ENCODE peak calls at places on chromosomes 4 and X, in nine cellular contexts. One of them, this sample, is unnamed.

GRCh38 chrX:72487661-72488060 is 85.0 kb downstream of the HDAC8 start:
- DNase-seq in EL: no peak
- DNase-seq in left ventricle myocardium inferior: no peak
- DNase-seq in effector CD8-positive, alpha-beta T cell: no peak
- DNase-seq in stromal cell of bone marrow: no peak
- DNase-seq in stimulated activated CD4-positive, alpha-beta T cell treated with anti-CD3 and anti-CD28 coated beads, Interleukin-12 subunit alpha, Interleukin-12 subunit beta, amount 100 ng/mL, for 24 hours: no peak
- DNase-seq in activated CD4-positive, alpha-beta T cell treated with anti-CD3 and anti-CD28 coated beads, Interleukin-2, amount 10 ng/mL, durations not matched to agents 7 days and 5 days: no peak
- DNase-seq in stimulated activated naive CD4-positive, alpha-beta T cell: no peak
- DNase-seq in endothelial cell: no peak
- DNase-seq in this sample: no peak

GRCh38 chrX:12488220-12488619 is 303.0 kb upstream of the PRPS2 start:
- DNase-seq in EL: peak; percentile 18
- DNase-seq in left ventricle myocardium inferior: no peak
- DNase-seq in effector CD8-positive, alpha-beta T cell: no peak
- DNase-seq in stromal cell of bone marrow: no peak
- DNase-seq in stimulated activated CD4-positive, alpha-beta T cell treated with anti-CD3 and anti-CD28 coated beads, Interleukin-12 subunit alpha, Interleukin-12 subunit beta, amount 100 ng/mL, for 24 hours: no peak
- DNase-seq in activated CD4-positive, alpha-beta T cell treated with anti-CD3 and anti-CD28 coated beads, Interleukin-2, amount 10 ng/mL, durations not matched to agents 7 days and 5 days: no peak
- DNase-seq in stimulated activated naive CD4-positive, alpha-beta T cell: no peak
- DNase-seq in endothelial cell: no peak
- DNase-seq in this sample: no peak

GRCh38 chr4:36712013-36712412 is 430.6 kb downstream of the DTHD1 start:
- DNase-seq in EL: no peak
- DNase-seq in left ventricle myocardium inferior: no peak
- DNase-seq in effector CD8-positive, alpha-beta T cell: no peak
- DNase-seq in stromal cell of bone marrow: no peak
- DNase-seq in stimulated activated CD4-positive, alpha-beta T cell treated with anti-CD3 and anti-CD28 coated beads, Interleukin-12 subunit alpha, Interleukin-12 subunit beta, amount 100 ng/mL, for 24 hours: no peak
- DNase-seq in activated CD4-positive, alpha-beta T cell treated with anti-CD3 and anti-CD28 coated beads, Interleukin-2, amount 10 ng/mL, durations not matched to agents 7 days and 5 days: no peak
- DNase-seq in stimulated activated naive CD4-positive, alpha-beta T cell: no peak
- DNase-seq in endothelial cell: no peak
- DNase-seq in this sample: no peak

GRCh38 chr4:54959656-54960055 is 165.7 kb downstream of the KDR start:
- DNase-seq in EL: peak; percentile 95
- DNase-seq in left ventricle myocardium inferior: no peak
- DNase-seq in effector CD8-positive, alpha-beta T cell: no peak
- DNase-seq in stromal cell of bone marrow: peak; percentile 26
- DNase-seq in stimulated activated CD4-positive, alpha-beta T cell treated with anti-CD3 and anti-CD28 coated beads, Interleukin-12 subunit alpha, Interleukin-12 subunit beta, amount 100 ng/mL, for 24 hours: no peak
- DNase-seq in activated CD4-positive, alpha-beta T cell treated with anti-CD3 and anti-CD28 coated beads, Interleukin-2, amount 10 ng/mL, durations not matched to agents 7 days and 5 days: no peak
- DNase-seq in stimulated activated naive CD4-positive, alpha-beta T cell: no peak
- DNase-seq in endothelial cell: no peak
- DNase-seq in this sample: no peak

GRCh38 chr4:8817813-8818062 is 53.9 kb downstream of the HMX1 start:
- DNase-seq in EL: no peak
- DNase-seq in left ventricle myocardium inferior: no peak
- DNase-seq in effector CD8-positive, alpha-beta T cell: no peak
- DNase-seq in stromal cell of bone marrow: no peak
- DNase-seq in stimulated activated CD4-positive, alpha-beta T cell treated with anti-CD3 and anti-CD28 coated beads, Interleukin-12 subunit alpha, Interleukin-12 subunit beta, amount 100 ng/mL, for 24 hours: no peak
- DNase-seq in activated CD4-positive, alpha-beta T cell treated with anti-CD3 and anti-CD28 coated beads, Interleukin-2, amount 10 ng/mL, durations not matched to agents 7 days and 5 days: no peak
- DNase-seq in stimulated activated naive CD4-positive, alpha-beta T cell: no peak
- DNase-seq in endothelial cell: peak; percentile 2
- DNase-seq in this sample: no peak

GRCh38 chr4:82284475-82284857 is 89.3 kb downstream of the HNRNPD start:
- DNase-seq in EL: no peak
- DNase-seq in left ventricle myocardium inferior: no peak
- DNase-seq in effector CD8-positive, alpha-beta T cell: no peak
- DNase-seq in stromal cell of bone marrow: no peak
- DNase-seq in stimulated activated CD4-positive, alpha-beta T cell treated with anti-CD3 and anti-CD28 coated beads, Interleukin-12 subunit alpha, Interleukin-12 subunit beta, amount 100 ng/mL, for 24 hours: no peak
- DNase-seq in activated CD4-positive, alpha-beta T cell treated with anti-CD3 and anti-CD28 coated beads, Interleukin-2, amount 10 ng/mL, durations not matched to agents 7 days and 5 days: no peak
- DNase-seq in stimulated activated naive CD4-positive, alpha-beta T cell: no peak
- DNase-seq in endothelial cell: no peak
- DNase-seq in this sample: no peak

GRCh38 chr4:70994387-70995099 is 1.1 kb downstream of the DCK start:
- DNase-seq in EL: peak; percentile 17
- DNase-seq in left ventricle myocardium inferior: no peak
- DNase-seq in effector CD8-positive, alpha-beta T cell: no peak
- DNase-seq in stromal cell of bone marrow: no peak
- DNase-seq in stimulated activated CD4-positive, alpha-beta T cell treated with anti-CD3 and anti-CD28 coated beads, Interleukin-12 subunit alpha, Interleukin-12 subunit beta, amount 100 ng/mL, for 24 hours: no peak
- DNase-seq in activated CD4-positive, alpha-beta T cell treated with anti-CD3 and anti-CD28 coated beads, Interleukin-2, amount 10 ng/mL, durations not matched to agents 7 days and 5 days: no peak
- DNase-seq in stimulated activated naive CD4-positive, alpha-beta T cell: no peak
- DNase-seq in endothelial cell: no peak
- DNase-seq in this sample: peak; percentile 78

GRCh38 chr4:20474119-20474518 is 222.4 kb downstream of the SLIT2 start:
- DNase-seq in EL: peak; percentile 13
- DNase-seq in left ventricle myocardium inferior: no peak
- DNase-seq in effector CD8-positive, alpha-beta T cell: no peak
- DNase-seq in stromal cell of bone marrow: peak; percentile 12
- DNase-seq in stimulated activated CD4-positive, alpha-beta T cell treated with anti-CD3 and anti-CD28 coated beads, Interleukin-12 subunit alpha, Interleukin-12 subunit beta, amount 100 ng/mL, for 24 hours: no peak
- DNase-seq in activated CD4-positive, alpha-beta T cell treated with anti-CD3 and anti-CD28 coated beads, Interleukin-2, amount 10 ng/mL, durations not matched to agents 7 days and 5 days: no peak
- DNase-seq in stimulated activated naive CD4-positive, alpha-beta T cell: no peak
- DNase-seq in endothelial cell: no peak
- DNase-seq in this sample: peak; percentile 40

GRCh38 chr4:146342600-146343192 is 128.4 kb downstream of the REELD1 start:
- DNase-seq in EL: peak; percentile 45
- DNase-seq in left ventricle myocardium inferior: no peak
- DNase-seq in effector CD8-positive, alpha-beta T cell: no peak
- DNase-seq in stromal cell of bone marrow: no peak
- DNase-seq in stimulated activated CD4-positive, alpha-beta T cell treated with anti-CD3 and anti-CD28 coated beads, Interleukin-12 subunit alpha, Interleukin-12 subunit beta, amount 100 ng/mL, for 24 hours: no peak
- DNase-seq in activated CD4-positive, alpha-beta T cell treated with anti-CD3 and anti-CD28 coated beads, Interleukin-2, amount 10 ng/mL, durations not matched to agents 7 days and 5 days: peak; percentile 38
- DNase-seq in stimulated activated naive CD4-positive, alpha-beta T cell: no peak
- DNase-seq in endothelial cell: peak; percentile 11
- DNase-seq in this sample: peak; percentile 79

This sample was measured in OCI-M1.